ENCODE peak calls at places on chromosomes 1 and 21, in four cellular contexts. One of them, this sample, is unnamed.

GRCh38 chr1:220281159-220281574 is 8.9 kb upstream of the RAB3GAP2 start:
- DNase-seq in tibial nerve: no peak
- DNase-seq in pancreas: no peak
- DNase-seq in RWPE1: peak
- DNase-seq in this sample: no peak

GRCh38 chr1:59057211-59057694 is 239.6 kb upstream of the FGGY start:
- DNase-seq in tibial nerve: peak
- DNase-seq in pancreas: peak
- DNase-seq in RWPE1: peak
- DNase-seq in this sample: no peak

GRCh38 chr1:26279598-26280332 is at the start of gene SH3BGRL3:
- DNase-seq in tibial nerve: peak
- DNase-seq in pancreas: peak
- DNase-seq in RWPE1: peak
- DNase-seq in this sample: peak

GRCh38 chr1:33298623-33299277 is 22.1 kb downstream of the A3GALT2 start:
- DNase-seq in tibial nerve: peak
- DNase-seq in pancreas: peak
- DNase-seq in RWPE1: peak
- DNase-seq in this sample: peak

GRCh38 chr1:108886292-108886691 is 9.5 kb downstream of the GPSM2 start:
- DNase-seq in tibial nerve: no peak
- DNase-seq in pancreas: no peak
- DNase-seq in RWPE1: no peak
- DNase-seq in this sample: no peak

GRCh38 chr21:37198989-37199924 is 67.9 kb downstream of the VPS26C start:
- DNase-seq in tibial nerve: no peak
- DNase-seq in pancreas: no peak
- DNase-seq in RWPE1: peak
- DNase-seq in this sample: no peak

GRCh38 chr1:36453600-36454388 is 3.5 kb upstream of the OSCP1 start:
- DNase-seq in tibial nerve: no peak
- DNase-seq in pancreas: no peak
- DNase-seq in RWPE1: no peak
- DNase-seq in this sample: no peak

GRCh38 chr1:157992031-157992568 is 1.3 kb upstream of the KIRREL1 start:
- DNase-seq in tibial nerve: peak
- DNase-seq in pancreas: peak
- DNase-seq in RWPE1: peak
- DNase-seq in this sample: peak

GRCh38 chr21:44778499-44778911 is 23.1 kb downstream of the UBE2G2 start:
- DNase-seq in tibial nerve: no peak
- DNase-seq in pancreas: no peak
- DNase-seq in RWPE1: no peak
- DNase-seq in this sample: no peak

GRCh38 chr1:95793893-95794292 is 559.9 kb downstream of the RWDD3 start:
- DNase-seq in tibial nerve: no peak
- DNase-seq in pancreas: no peak
- DNase-seq in RWPE1: no peak
- DNase-seq in this sample: no peak

GRCh38 chr1:185281245-185281644 is 35.8 kb downstream of the IVNS1ABP start:
- DNase-seq in tibial nerve: no peak
- DNase-seq in pancreas: no peak
- DNase-seq in RWPE1: no peak
- DNase-seq in this sample: no peak

GRCh38 chr1:30516505-30516858 is 206.9 kb downstream of the MATN1 start:
- DNase-seq in tibial nerve: no peak
- DNase-seq in pancreas: no peak
- DNase-seq in RWPE1: no peak
- DNase-seq in this sample: no peak

GRCh38 chr1:173149887-173150286 is 57.2 kb downstream of the TNFSF4 start:
- DNase-seq in tibial nerve: no peak
- DNase-seq in pancreas: no peak
- DNase-seq in RWPE1: peak
- DNase-seq in this sample: no peak

GRCh38 chr1:204478166-204478899 is 16.3 kb downstream of the PIK3C2B start:
- DNase-seq in tibial nerve: no peak
- DNase-seq in pancreas: no peak
- DNase-seq in RWPE1: no peak
- DNase-seq in this sample: no peak

GRCh38 chr1:12336436-12336835 is 106.6 kb downstream of the VPS13D start:
- DNase-seq in tibial nerve: no peak
- DNase-seq in pancreas: no peak
- DNase-seq in RWPE1: no peak
- DNase-seq in this sample: no peak

GRCh38 chr1:224106568-224107281 is 7.2 kb upstream of the FBXO28 start:
- DNase-seq in tibial nerve: no peak
- DNase-seq in pancreas: no peak
- DNase-seq in RWPE1: peak
- DNase-seq in this sample: no peak

GRCh38 chr1:55517036-55517435 is 301.9 kb upstream of the USP24 start:
- DNase-seq in tibial nerve: no peak
- DNase-seq in pancreas: no peak
- DNase-seq in RWPE1: no peak
- DNase-seq in this sample: no peak

GRCh38 chr1:160104520-160104885 is 6.1 kb upstream of the IGSF8 start:
- DNase-seq in tibial nerve: no peak
- DNase-seq in pancreas: no peak
- DNase-seq in RWPE1: no peak
- DNase-seq in this sample: no peak

GRCh38 chr1:221783936-221784335 is 42.0 kb upstream of the DUSP10 start:
- DNase-seq in tibial nerve: no peak
- DNase-seq in pancreas: no peak
- DNase-seq in RWPE1: no peak
- DNase-seq in this sample: no peak

GRCh38 chr1:94654031-94654430 is 112.5 kb upstream of the F3 start:
- DNase-seq in tibial nerve: no peak
- DNase-seq in pancreas: no peak
- DNase-seq in RWPE1: peak
- DNase-seq in this sample: no peak

GRCh38 chr1:245585252-245585959 is 430.6 kb downstream of the KIF26B start:
- DNase-seq in tibial nerve: no peak
- DNase-seq in pancreas: no peak
- DNase-seq in RWPE1: peak
- DNase-seq in this sample: no peak

DNA sequence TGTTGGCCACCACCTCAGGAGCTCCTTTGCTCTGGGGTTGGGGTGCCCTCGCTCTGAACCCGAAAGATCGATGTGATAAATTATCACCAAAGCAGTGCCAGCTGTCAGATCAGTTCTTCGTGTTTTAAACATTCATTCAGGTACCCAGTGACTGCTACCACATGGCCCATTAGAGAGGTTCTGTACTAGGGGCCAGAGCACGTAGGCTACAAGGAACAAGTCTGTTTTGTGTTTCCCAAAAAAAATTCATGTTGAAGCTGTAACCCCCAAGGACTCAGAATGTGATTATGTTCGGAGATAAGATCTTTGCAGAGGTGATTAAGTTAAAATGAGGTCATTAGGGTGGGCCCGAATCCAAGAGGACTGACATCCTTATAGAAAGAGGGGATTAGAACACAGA is 526.9 kb downstream of the NPHP4 start:
- DNase-seq in tibial nerve: no peak
- DNase-seq in pancreas: no peak
- DNase-seq in RWPE1: no peak
- DNase-seq in this sample: no peak
- H3K27ac ChIP-seq in tibial nerve: no peak
- H3K27ac ChIP-seq in pancreas: no peak
- H3K27ac ChIP-seq in RWPE1: no peak
- H3K27ac ChIP-seq in this sample: no peak

GRCh38 chr1:231231511-231231910 is 9.5 kb upstream of the GNPAT start:
- DNase-seq in tibial nerve: no peak
- DNase-seq in pancreas: no peak
- DNase-seq in RWPE1: no peak
- DNase-seq in this sample: no peak

GRCh38 chr1:231233735-231234417 is 7.1 kb upstream of the GNPAT start:
- DNase-seq in tibial nerve: no peak
- DNase-seq in pancreas: peak
- DNase-seq in RWPE1: no peak
- DNase-seq in this sample: no peak

GRCh38 chr1:231235526-231235925 is 5.5 kb upstream of the GNPAT start:
- DNase-seq in tibial nerve: no peak
- DNase-seq in pancreas: no peak
- DNase-seq in RWPE1: no peak
- DNase-seq in this sample: no peak

GRCh38 chr1:231234506-231234905 is 6.5 kb upstream of the GNPAT start:
- DNase-seq in tibial nerve: no peak
- DNase-seq in pancreas: no peak
- DNase-seq in RWPE1: no peak
- DNase-seq in this sample: no peak

GRCh38 chr1:231232870-231233734 is 7.9 kb upstream of the GNPAT start:
- DNase-seq in tibial nerve: no peak
- DNase-seq in pancreas: no peak
- DNase-seq in RWPE1: no peak
- DNase-seq in this sample: no peak
- H3K27ac ChIP-seq in tibial nerve: no peak
- H3K27ac ChIP-seq in pancreas: peak
- H3K27ac ChIP-seq in RWPE1: no peak
- H3K27ac ChIP-seq in this sample: no peak

GRCh38 chr1:203200916-203201315 is 14.4 kb upstream of the CHI3L1 start:
- DNase-seq in tibial nerve: no peak
- DNase-seq in pancreas: no peak
- DNase-seq in RWPE1: no peak
- DNase-seq in this sample: no peak

GRCh38 chr1:203200059-203200553 is 13.6 kb upstream of the CHI3L1 start:
- DNase-seq in tibial nerve: no peak
- DNase-seq in pancreas: no peak
- DNase-seq in RWPE1: peak
- DNase-seq in this sample: peak

GRCh38 chr1:203202431-203203245 is 16.1 kb upstream of the CHI3L1 start:
- DNase-seq in tibial nerve: no peak
- DNase-seq in pancreas: no peak
- DNase-seq in RWPE1: no peak
- DNase-seq in this sample: peak

GRCh38 chr1:203199481-203200058 is 13.1 kb upstream of the CHI3L1 start:
- DNase-seq in tibial nerve: no peak
- DNase-seq in pancreas: no peak
- DNase-seq in RWPE1: no peak
- DNase-seq in this sample: peak

GRCh38 chr1:203201516-203202205 is 15.2 kb upstream of the CHI3L1 start:
- DNase-seq in tibial nerve: no peak
- DNase-seq in pancreas: no peak
- DNase-seq in RWPE1: no peak
- DNase-seq in this sample: no peak
- H3K27ac ChIP-seq in tibial nerve: peak
- H3K27ac ChIP-seq in pancreas: no peak
- H3K27ac ChIP-seq in RWPE1: peak
- H3K27ac ChIP-seq in this sample: peak

DNA sequence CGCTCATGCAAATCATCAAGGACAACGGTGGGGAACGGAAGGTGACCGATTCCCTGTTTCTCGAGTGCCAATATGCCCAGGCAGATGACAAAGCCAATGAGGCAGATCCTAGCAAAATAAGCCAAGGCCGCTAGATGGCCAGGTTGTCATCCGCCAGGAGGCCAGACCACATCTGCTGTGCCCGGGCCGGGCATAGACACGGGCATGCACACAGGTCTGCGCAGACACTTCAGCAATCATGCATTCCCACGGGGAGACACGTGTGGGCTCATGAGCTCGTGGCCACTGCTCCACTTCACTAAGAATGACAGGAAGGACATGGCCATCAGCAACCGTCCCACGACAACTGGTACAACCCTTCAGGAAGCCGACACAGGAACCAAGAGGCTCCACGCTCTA is 23.4 kb downstream of the WDR4 start:
- DNase-seq in tibial nerve: no peak
- DNase-seq in pancreas: no peak
- DNase-seq in RWPE1: no peak
- DNase-seq in this sample: no peak
- H3K27ac ChIP-seq in tibial nerve: no peak
- H3K27ac ChIP-seq in pancreas: no peak
- H3K27ac ChIP-seq in RWPE1: peak
- H3K27ac ChIP-seq in this sample: no peak